ENCODE peak calls at places on chromosome 9, in nine cellular contexts. I, J, T, B, H, D, Y, O and Q are unnamed samples.

GRCh38 chr9:20048985-20049384 is 260.1 kb upstream of the SLC24A2 start:
- DNase-seq in I (no peak), J (no peak), T (no peak), B (no peak), H (no peak), D (no peak), Y (no peak), O (no peak), Q (no peak)

GRCh38 chr9:35191105-35191504 is 29.3 kb downstream of the UNC13B start:
- DNase-seq in I (no peak), J (no peak), T (no peak), B (no peak), H (no peak), D (no peak), Y (no peak), O (no peak), Q (no peak)

GRCh38 chr9:107586493-107586892 is 96.9 kb upstream of the KLF4 start:
- DNase-seq in I (peak; percentile 14), J (no peak), T (no peak), B (no peak), H (no peak), D (no peak), Y (no peak), O (no peak), Q (no peak)

GRCh38 chr9:114591206-114591853 is 3.8 kb downstream of the ATP6V1G1 start:
- DNase-seq in I (no peak), J (no peak), T (no peak), B (no peak), H (no peak), D (no peak), Y (peak; percentile 28), O (no peak), Q (no peak)

GRCh38 chr9:132840980-132841379 is 37.1 kb downstream of the AK8 start:
- DNase-seq in I (no peak), J (no peak), T (no peak), B (no peak), H (no peak), D (no peak), Y (no peak), O (no peak), Q (no peak)

GRCh38 chr9:4225291-4226119 is 74.4 kb downstream of the GLIS3 start:
- DNase-seq in I (no peak), J (no peak), T (no peak), B (peak; percentile 94), H (no peak), D (peak; percentile 89), Y (peak; percentile 89), O (peak; percentile 74), Q (peak; percentile 84)

GRCh38 chr9:26566141-26566540 is 326.5 kb downstream of the CAAP1 start:
- DNase-seq in I (no peak), J (no peak), T (no peak), B (no peak), H (no peak), D (no peak), Y (no peak), O (no peak), Q (no peak)

GRCh38 chr9:68507098-68507795 is 33.4 kb downstream of the TMEM252 start:
- DNase-seq in I (no peak), J (no peak), T (no peak), B (peak; percentile 48), H (no peak), D (peak; percentile 19), Y (peak; percentile 31), O (no peak), Q (peak; percentile 6)

GRCh38 chr9:88818495-88819201 is 172.6 kb upstream of the S1PR3 start:
- DNase-seq in I (no peak), J (no peak), T (no peak), B (peak; percentile 50), H (no peak), D (no peak), Y (peak; percentile 81), O (peak; percentile 54), Q (peak; percentile 51)

GRCh38 chr9:82593436-82593835 is 469.5 kb downstream of the RASEF start:
- DNase-seq in I (no peak), J (no peak), T (no peak), B (no peak), H (no peak), D (no peak), Y (no peak), O (no peak), Q (no peak)

GRCh38 chr9:72952914-72953313 is at the start of gene ALDH1A1:
- DNase-seq in I (peak; percentile 15), J (no peak), T (no peak), B (peak; percentile 15), H (no peak), D (peak; percentile 76), Y (no peak), O (no peak), Q (peak; percentile 10)

GRCh38 chr9:91889161-91889560 is 60.9 kb downstream of the ROR2 start:
- DNase-seq in I (no peak), J (no peak), T (no peak), B (no peak), H (no peak), D (no peak), Y (no peak), O (no peak), Q (no peak)

GRCh38 chr9:135960328-135961276 is 571 bp downstream of the UBAC1 start:
- DNase-seq in I (no peak), J (no peak), T (no peak), B (peak; percentile 53), H (peak; percentile 24), D (peak; percentile 12), Y (no peak), O (no peak), Q (peak; percentile 31)

GRCh38 chr9:19440376-19440775 is 31.6 kb downstream of the ACER2 start:
- DNase-seq in I (no peak), J (no peak), T (no peak), B (no peak), H (no peak), D (no peak), Y (no peak), O (no peak), Q (no peak)

GRCh38 chr9:90802534-90802933 is 915 bp downstream of the SYK start:
- DNase-seq in I (no peak), J (no peak), T (no peak), B (no peak), H (no peak), D (no peak), Y (no peak), O (no peak), Q (no peak)

GRCh38 chr9:129154866-129155477 is 23.1 kb downstream of the IER5L start:
- DNase-seq in I (no peak), J (no peak), T (no peak), B (no peak), H (no peak), D (no peak), Y (no peak), O (no peak), Q (no peak)